ENCODE peak calls at places on chromosome 7, in four cellular contexts. One of them, this sample, is unnamed.

GRCh38 chr7:34143397-34143796 is 238.1 kb downstream of the BMPER start:
- DNase-seq in neuronal stem cell: no peak
- DNase-seq in tibial nerve: no peak
- DNase-seq in mesendoderm: no peak
- DNase-seq in this sample: no peak

GRCh38 chr7:101137651-101138148 is 10.8 kb downstream of the SERPINE1 start:
- DNase-seq in neuronal stem cell: no peak
- DNase-seq in tibial nerve: no peak
- DNase-seq in mesendoderm: no peak
- DNase-seq in this sample: no peak

GRCh38 chr7:18020138-18020715 is 7.4 kb downstream of the PRPS1L1 start:
- DNase-seq in neuronal stem cell: no peak
- DNase-seq in tibial nerve: no peak
- DNase-seq in mesendoderm: peak
- DNase-seq in this sample: no peak

GRCh38 chr7:97215556-97215955 is 98.1 kb downstream of the SDHAF3 start:
- DNase-seq in neuronal stem cell: no peak
- DNase-seq in tibial nerve: no peak
- DNase-seq in mesendoderm: peak
- DNase-seq in this sample: no peak

GRCh38 chr7:30186725-30187124 is 51.9 kb downstream of the MTURN start:
- DNase-seq in neuronal stem cell: no peak
- DNase-seq in tibial nerve: no peak
- DNase-seq in mesendoderm: no peak
- DNase-seq in this sample: no peak

GRCh38 chr7:35353481-35353880 is 99.6 kb upstream of the TBX20 start:
- DNase-seq in neuronal stem cell: no peak
- DNase-seq in tibial nerve: no peak
- DNase-seq in mesendoderm: no peak
- DNase-seq in this sample: no peak

GRCh38 chr7:101315336-101315735 is 6.3 kb downstream of the IFT22 start:
- DNase-seq in neuronal stem cell: peak
- DNase-seq in tibial nerve: no peak
- DNase-seq in mesendoderm: peak
- DNase-seq in this sample: peak

GRCh38 chr7:34385385-34385784 is 272.6 kb upstream of the NPSR1 start:
- DNase-seq in neuronal stem cell: no peak
- DNase-seq in tibial nerve: no peak
- DNase-seq in mesendoderm: peak
- DNase-seq in this sample: no peak

GRCh38 chr7:16062269-16062668 is 359.1 kb downstream of the CRPPA start:
- DNase-seq in neuronal stem cell: no peak
- DNase-seq in tibial nerve: no peak
- DNase-seq in mesendoderm: no peak
- DNase-seq in this sample: no peak

GRCh38 chr7:1297476-1297972 is 64.9 kb downstream of the UNCX start:
- DNase-seq in neuronal stem cell: no peak
- DNase-seq in tibial nerve: no peak
- DNase-seq in mesendoderm: no peak
- DNase-seq in this sample: no peak

GRCh38 chr7:84705701-84706100 is 481.2 kb downstream of the SEMA3D start:
- DNase-seq in neuronal stem cell: no peak
- DNase-seq in tibial nerve: no peak
- DNase-seq in mesendoderm: no peak
- DNase-seq in this sample: no peak

GRCh38 chr7:65269150-65269856 is 104.4 kb upstream of the ZNF92 start:
- DNase-seq in neuronal stem cell: peak
- DNase-seq in tibial nerve: no peak
- DNase-seq in mesendoderm: peak
- DNase-seq in this sample: peak

GRCh38 chr7:42932861-42933591 is 850 bp downstream of the MRPL32 start:
- DNase-seq in neuronal stem cell: peak
- DNase-seq in tibial nerve: no peak
- DNase-seq in mesendoderm: peak
- DNase-seq in this sample: peak

GRCh38 chr7:504221-505081 is 15.2 kb downstream of the PDGFA start:
- DNase-seq in neuronal stem cell: no peak
- DNase-seq in tibial nerve: no peak
- DNase-seq in mesendoderm: no peak
- DNase-seq in this sample: no peak

GRCh38 chr7:112665709-112666108 is 124.5 kb downstream of the TMEM168 start:
- DNase-seq in neuronal stem cell: peak
- DNase-seq in tibial nerve: no peak
- DNase-seq in mesendoderm: peak
- DNase-seq in this sample: no peak

GRCh38 chr7:22717760-22718159 is 9.2 kb upstream of the IL6 start:
- DNase-seq in neuronal stem cell: no peak
- DNase-seq in tibial nerve: no peak
- DNase-seq in mesendoderm: no peak
- DNase-seq in this sample: no peak
- H3K4me3 ChIP-seq in neuronal stem cell: no peak
- H3K4me3 ChIP-seq in tibial nerve: no peak
- H3K4me3 ChIP-seq in mesendoderm: no peak
- H3K4me3 ChIP-seq in this sample: no peak

GRCh38 chr7:142384508-142384922 is 126.7 kb upstream of the PRSS58 start:
- DNase-seq in neuronal stem cell: no peak
- DNase-seq in tibial nerve: no peak
- DNase-seq in mesendoderm: no peak
- DNase-seq in this sample: no peak

GRCh38 chr7:142381727-142382409 is 124.0 kb upstream of the PRSS58 start:
- DNase-seq in neuronal stem cell: no peak
- DNase-seq in tibial nerve: no peak
- DNase-seq in mesendoderm: no peak
- DNase-seq in this sample: no peak

GRCh38 chr7:142385528-142386340 is 127.9 kb upstream of the PRSS58 start:
- DNase-seq in neuronal stem cell: peak
- DNase-seq in tibial nerve: no peak
- DNase-seq in mesendoderm: peak
- DNase-seq in this sample: peak

GRCh38 chr7:142380064-142380463 is 122.2 kb upstream of the PRSS58 start:
- DNase-seq in neuronal stem cell: no peak
- DNase-seq in tibial nerve: no peak
- DNase-seq in mesendoderm: peak
- DNase-seq in this sample: no peak

GRCh38 chr7:142383826-142384507 is 126.1 kb upstream of the PRSS58 start:
- DNase-seq in neuronal stem cell: no peak
- DNase-seq in tibial nerve: no peak
- DNase-seq in mesendoderm: no peak
- DNase-seq in this sample: no peak
- H3K4me3 ChIP-seq in neuronal stem cell: no peak
- H3K4me3 ChIP-seq in tibial nerve: no peak
- H3K4me3 ChIP-seq in mesendoderm: no peak
- H3K4me3 ChIP-seq in this sample: no peak

GRCh38 chr7:106611911-106612310 is 49.0 kb downstream of the CCDC71L start:
- DNase-seq in neuronal stem cell: no peak
- DNase-seq in tibial nerve: no peak
- DNase-seq in mesendoderm: no peak
- DNase-seq in this sample: no peak

GRCh38 chr7:106613279-106613678 is 47.7 kb downstream of the CCDC71L start:
- DNase-seq in neuronal stem cell: no peak
- DNase-seq in tibial nerve: no peak
- DNase-seq in mesendoderm: no peak
- DNase-seq in this sample: peak

GRCh38 chr7:106612432-106612831 is 48.5 kb downstream of the CCDC71L start:
- DNase-seq in neuronal stem cell: no peak
- DNase-seq in tibial nerve: no peak
- DNase-seq in mesendoderm: no peak
- DNase-seq in this sample: no peak

GRCh38 chr7:106609416-106609815 is 51.5 kb downstream of the CCDC71L start:
- DNase-seq in neuronal stem cell: no peak
- DNase-seq in tibial nerve: no peak
- DNase-seq in mesendoderm: peak
- DNase-seq in this sample: no peak

GRCh38 chr7:106610996-106611886 is 49.7 kb downstream of the CCDC71L start:
- DNase-seq in neuronal stem cell: no peak
- DNase-seq in tibial nerve: no peak
- DNase-seq in mesendoderm: no peak
- DNase-seq in this sample: peak
- H3K4me3 ChIP-seq in neuronal stem cell: no peak
- H3K4me3 ChIP-seq in tibial nerve: no peak
- H3K4me3 ChIP-seq in mesendoderm: no peak
- H3K4me3 ChIP-seq in this sample: no peak

GRCh38 chr7:116500071-116500853 is 724 bp downstream of the CAV2 start:
- DNase-seq in neuronal stem cell: no peak
- DNase-seq in tibial nerve: no peak
- DNase-seq in mesendoderm: peak
- DNase-seq in this sample: no peak

GRCh38 chr7:116505278-116505677 is 5.7 kb downstream of the CAV2 start:
- DNase-seq in neuronal stem cell: no peak
- DNase-seq in tibial nerve: no peak
- DNase-seq in mesendoderm: no peak
- DNase-seq in this sample: no peak

GRCh38 chr7:116501425-116502167 is 2.1 kb downstream of the CAV2 start:
- DNase-seq in neuronal stem cell: no peak
- DNase-seq in tibial nerve: no peak
- DNase-seq in mesendoderm: no peak
- DNase-seq in this sample: no peak

GRCh38 chr7:116503835-116504234 is 4.3 kb downstream of the CAV2 start:
- DNase-seq in neuronal stem cell: no peak
- DNase-seq in tibial nerve: no peak
- DNase-seq in mesendoderm: no peak
- DNase-seq in this sample: no peak

GRCh38 chr7:116502201-116503096 is 2.9 kb downstream of the CAV2 start:
- DNase-seq in neuronal stem cell: no peak
- DNase-seq in tibial nerve: no peak
- DNase-seq in mesendoderm: no peak
- DNase-seq in this sample: no peak
- H3K4me3 ChIP-seq in neuronal stem cell: no peak
- H3K4me3 ChIP-seq in tibial nerve: no peak
- H3K4me3 ChIP-seq in mesendoderm: no peak
- H3K4me3 ChIP-seq in this sample: no peak

GRCh38 chr7:151930695-151931094 is 25.6 kb upstream of the GALNTL5 start:
- DNase-seq in neuronal stem cell: no peak
- DNase-seq in tibial nerve: no peak
- DNase-seq in mesendoderm: peak
- DNase-seq in this sample: no peak

GRCh38 chr7:151936207-151936606 is 20.0 kb upstream of the GALNTL5 start:
- DNase-seq in neuronal stem cell: no peak
- DNase-seq in tibial nerve: no peak
- DNase-seq in mesendoderm: no peak
- DNase-seq in this sample: no peak

GRCh38 chr7:151938550-151938949 is 17.7 kb upstream of the GALNTL5 start:
- DNase-seq in neuronal stem cell: no peak
- DNase-seq in tibial nerve: no peak
- DNase-seq in mesendoderm: no peak
- DNase-seq in this sample: no peak

GRCh38 chr7:151930026-151930653 is 26.1 kb upstream of the GALNTL5 start:
- DNase-seq in neuronal stem cell: no peak
- DNase-seq in tibial nerve: no peak
- DNase-seq in mesendoderm: no peak
- DNase-seq in this sample: no peak

GRCh38 chr7:151934584-151934983 is 21.7 kb upstream of the GALNTL5 start:
- DNase-seq in neuronal stem cell: no peak
- DNase-seq in tibial nerve: no peak
- DNase-seq in mesendoderm: no peak
- DNase-seq in this sample: no peak
- H3K4me3 ChIP-seq in neuronal stem cell: no peak
- H3K4me3 ChIP-seq in tibial nerve: no peak
- H3K4me3 ChIP-seq in mesendoderm: no peak
- H3K4me3 ChIP-seq in this sample: no peak

GRCh38 chr7:94295805-94296204 is 98.9 kb upstream of the COL1A2 start:
- DNase-seq in neuronal stem cell: no peak
- DNase-seq in tibial nerve: no peak
- DNase-seq in mesendoderm: no peak
- DNase-seq in this sample: peak
- H3K4me3 ChIP-seq in neuronal stem cell: no peak
- H3K4me3 ChIP-seq in tibial nerve: no peak
- H3K4me3 ChIP-seq in mesendoderm: no peak
- H3K4me3 ChIP-seq in this sample: no peak

GRCh38 chr7:127955051-127955531 is 76.1 kb downstream of the LRRC4 start:
- DNase-seq in neuronal stem cell: no peak
- DNase-seq in tibial nerve: no peak
- DNase-seq in mesendoderm: no peak
- DNase-seq in this sample: no peak
- H3K4me3 ChIP-seq in neuronal stem cell: no peak
- H3K4me3 ChIP-seq in tibial nerve: no peak
- H3K4me3 ChIP-seq in mesendoderm: no peak
- H3K4me3 ChIP-seq in this sample: no peak

DNA sequence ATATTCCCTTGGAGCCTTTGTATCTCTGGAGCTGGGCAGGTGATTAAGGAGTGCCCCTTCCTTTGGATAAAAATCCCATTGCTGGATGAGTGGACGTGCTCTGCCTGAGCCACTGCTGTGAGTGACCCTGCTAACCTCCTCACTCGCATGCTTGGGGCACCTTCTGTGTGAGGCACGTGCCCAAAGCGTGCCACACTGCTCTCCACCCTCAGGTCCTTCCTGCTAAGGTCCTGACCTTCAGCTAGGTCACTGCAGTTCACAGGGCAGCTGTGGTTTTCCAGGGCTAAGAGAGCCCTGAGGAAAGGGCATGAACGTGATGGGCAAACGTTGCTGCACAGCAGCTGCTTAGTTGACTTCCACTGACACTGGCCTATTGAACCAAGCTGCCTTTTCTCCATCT is 204.4 kb upstream of the COBL start:
- DNase-seq in neuronal stem cell: no peak
- DNase-seq in tibial nerve: no peak
- DNase-seq in mesendoderm: no peak
- DNase-seq in this sample: no peak
- H3K4me3 ChIP-seq in neuronal stem cell: no peak
- H3K4me3 ChIP-seq in tibial nerve: no peak
- H3K4me3 ChIP-seq in mesendoderm: no peak
- H3K4me3 ChIP-seq in this sample: no peak

This sample was measured in HAP-1.